ENCODE peak calls at places on chromosomes 3 and 15, in six cellular contexts. P, Z, A, M, Q and T are unnamed samples.

GRCh38 chr15:87760915-87761314 is 495.6 kb downstream of the NTRK3 start:
- DNase-seq in P (no peak), Z (no peak), A (no peak), M (no peak), Q (no peak), T (no peak)

GRCh38 chr3:112119686-112120484 is 13.2 kb downstream of the GCSAM start:
- DNase-seq in P (no peak), Z (no peak), A (peak), M (no peak), Q (no peak), T (no peak)

GRCh38 chr3:112770907-112771306 is 75.8 kb downstream of the CD200R1L start:
- DNase-seq in P (no peak), Z (no peak), A (no peak), M (no peak), Q (no peak), T (no peak)

GRCh38 chr15:96365781-96366525 is 35.5 kb downstream of the NR2F2 start:
- DNase-seq in P (no peak), Z (no peak), A (no peak), M (no peak), Q (no peak), T (no peak)

GRCh38 chr3:96354742-96355141 is 459.7 kb upstream of the EPHA6 start:
- DNase-seq in P (no peak), Z (peak), A (no peak), M (no peak), Q (no peak), T (no peak)

GRCh38 chr3:171953300-171954022 is 85.9 kb upstream of the FNDC3B start:
- DNase-seq in P (peak), Z (no peak), A (no peak), M (no peak), Q (no peak), T (no peak)

GRCh38 chr3:118810499-118811035 is 224.1 kb downstream of the IGSF11 start:
- DNase-seq in P (no peak), Z (no peak), A (no peak), M (no peak), Q (no peak), T (no peak)

GRCh38 chr3:58536501-58537411 is at the start of gene ACOX2:
- DNase-seq in P (no peak), Z (peak), A (no peak), M (no peak), Q (no peak), T (no peak)

GRCh38 chr3:66933233-66933632 is 64.9 kb upstream of the KBTBD8 start:
- DNase-seq in P (no peak), Z (no peak), A (no peak), M (no peak), Q (no peak), T (no peak)

GRCh38 chr15:100879461-100880138 is at the start of gene ALDH1A3:
- DNase-seq in P (no peak), Z (peak), A (no peak), M (peak), Q (no peak), T (no peak)

GRCh38 chr3:61985020-61985419 is 388.3 kb downstream of the FEZF2 start:
- DNase-seq in P (no peak), Z (peak), A (no peak), M (no peak), Q (no peak), T (peak)

GRCh38 chr3:88678747-88679146 is 428.7 kb upstream of the EPHA3 start:
- DNase-seq in P (no peak), Z (no peak), A (no peak), M (no peak), Q (no peak), T (no peak)

GRCh38 chr3:71629289-71630252 is 46.0 kb upstream of the FOXP1 start:
- DNase-seq in P (no peak), Z (peak), A (peak), M (no peak), Q (no peak), T (no peak)

GRCh38 chr15:90425726-90426346 is 37.8 kb downstream of the IQGAP1 start:
- DNase-seq in P (no peak), Z (peak), A (no peak), M (no peak), Q (no peak), T (no peak)

GRCh38 chr3:53084310-53085001 is 38.6 kb upstream of the SFMBT1 start:
- DNase-seq in P (peak), Z (peak), A (no peak), M (no peak), Q (no peak), T (no peak)
- H3K4me2 ChIP-seq in P (peak), Z (no peak), A (no peak), M (no peak), Q (no peak), T (no peak)

DNA sequence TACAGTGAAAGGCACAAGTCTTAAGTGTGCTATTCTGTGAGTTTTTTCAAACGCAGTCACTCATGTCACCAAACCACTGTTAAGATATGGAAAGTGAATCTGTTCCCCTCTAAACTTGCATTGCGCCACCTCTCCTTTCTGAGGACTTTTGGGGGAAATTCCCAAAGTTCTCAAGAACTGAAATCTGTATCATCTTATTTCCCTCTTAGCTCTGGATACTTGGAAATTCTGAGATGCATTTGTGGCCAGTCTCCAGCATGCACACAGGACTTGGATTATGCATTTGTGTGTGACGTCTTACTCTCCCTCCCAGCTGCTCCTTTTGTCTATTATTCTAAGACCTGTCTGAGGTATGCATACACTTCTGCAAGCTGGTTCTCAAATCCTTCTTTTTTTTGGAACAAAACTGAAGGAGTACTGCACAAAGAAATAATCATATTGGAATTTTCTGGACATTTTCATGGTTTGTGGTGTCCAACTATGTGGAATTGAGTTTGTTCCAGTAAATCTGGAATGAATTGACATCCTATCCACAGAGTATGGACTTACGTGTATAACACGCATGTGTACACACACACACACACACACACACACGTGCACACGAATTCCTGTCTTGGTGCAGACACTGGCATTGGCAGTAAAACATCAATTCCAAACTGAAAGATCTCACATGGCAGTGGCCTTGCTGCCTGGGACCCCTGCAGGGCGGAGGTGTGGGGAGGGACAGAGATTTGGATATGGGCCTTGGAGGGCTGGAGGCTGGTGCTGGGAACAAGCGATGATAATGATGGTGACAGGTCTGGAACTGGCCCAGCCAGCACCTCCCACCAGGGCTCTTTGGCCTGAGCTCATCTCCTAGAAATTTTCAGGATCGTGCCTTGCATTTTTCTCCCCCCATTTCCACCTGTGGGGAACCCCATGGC is 8.2 kb upstream of the LCTL start:
- DNase-seq in P (no peak), Z (peak), A (no peak), M (no peak), Q (no peak), T (no peak)
- H3K4me2 ChIP-seq in P (no peak), Z (peak), A (no peak), M (no peak), Q (no peak), T (no peak)

DNA sequence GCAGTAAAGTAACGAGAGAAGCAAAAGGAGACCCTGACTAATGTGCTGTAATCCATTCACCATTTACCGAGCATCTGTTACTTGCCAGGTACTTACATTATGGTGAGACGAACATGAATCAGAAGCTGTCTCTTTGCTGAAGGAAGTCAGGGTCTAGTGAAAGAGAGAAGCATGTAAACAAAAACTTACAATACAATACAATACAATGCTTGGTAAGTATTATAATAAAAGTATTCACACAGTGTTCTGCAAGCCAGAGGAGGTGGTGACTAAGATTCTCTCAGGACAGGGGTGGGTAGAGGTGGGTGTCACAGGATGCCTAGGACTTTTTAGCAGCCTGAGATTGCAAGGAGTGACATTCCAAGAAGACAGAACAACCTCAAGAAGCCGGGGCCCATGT is 50.2 kb upstream of the MGA start:
- DNase-seq in P (no peak), Z (peak), A (no peak), M (no peak), Q (no peak), T (no peak)
- H3K4me2 ChIP-seq in P (peak), Z (no peak), A (no peak), M (no peak), Q (no peak), T (no peak)

GRCh38 chr3:78519281-78519680 is 1248.5 kb downstream of the ROBO1 start:
- DNase-seq in P (no peak), Z (peak), A (no peak), M (no peak), Q (no peak), T (no peak)
- H3K4me2 ChIP-seq in P (no peak), Z (no peak), A (no peak), M (no peak), Q (no peak), T (no peak)

GRCh38 chr3:100913870-100914654 is 79.2 kb downstream of the ABI3BP start:
- DNase-seq in P (no peak), Z (peak), A (no peak), M (no peak), Q (no peak), T (no peak)

GRCh38 chr3:100912571-100912970 is 80.7 kb downstream of the ABI3BP start:
- DNase-seq in P (no peak), Z (no peak), A (no peak), M (no peak), Q (no peak), T (no peak)

GRCh38 chr3:100912976-100913375 is 80.2 kb downstream of the ABI3BP start:
- DNase-seq in P (no peak), Z (no peak), A (no peak), M (no peak), Q (no peak), T (no peak)

GRCh38 chr3:100911956-100912355 is 81.3 kb downstream of the ABI3BP start:
- DNase-seq in P (no peak), Z (no peak), A (no peak), M (no peak), Q (no peak), T (no peak)

GRCh38 chr3:100915706-100916105 is 77.5 kb downstream of the ABI3BP start:
- DNase-seq in P (no peak), Z (no peak), A (no peak), M (no peak), Q (no peak), T (no peak)
- H3K4me2 ChIP-seq in P (no peak), Z (no peak), A (no peak), M (no peak), Q (no peak), T (no peak)

GRCh38 chr3:83928903-83929302 is 1029.9 kb upstream of the CADM2 start:
- DNase-seq in P (no peak), Z (peak), A (no peak), M (no peak), Q (no peak), T (no peak)

GRCh38 chr3:83938491-83938890 is 1020.3 kb upstream of the CADM2 start:
- DNase-seq in P (no peak), Z (no peak), A (no peak), M (no peak), Q (no peak), T (no peak)

DNA sequence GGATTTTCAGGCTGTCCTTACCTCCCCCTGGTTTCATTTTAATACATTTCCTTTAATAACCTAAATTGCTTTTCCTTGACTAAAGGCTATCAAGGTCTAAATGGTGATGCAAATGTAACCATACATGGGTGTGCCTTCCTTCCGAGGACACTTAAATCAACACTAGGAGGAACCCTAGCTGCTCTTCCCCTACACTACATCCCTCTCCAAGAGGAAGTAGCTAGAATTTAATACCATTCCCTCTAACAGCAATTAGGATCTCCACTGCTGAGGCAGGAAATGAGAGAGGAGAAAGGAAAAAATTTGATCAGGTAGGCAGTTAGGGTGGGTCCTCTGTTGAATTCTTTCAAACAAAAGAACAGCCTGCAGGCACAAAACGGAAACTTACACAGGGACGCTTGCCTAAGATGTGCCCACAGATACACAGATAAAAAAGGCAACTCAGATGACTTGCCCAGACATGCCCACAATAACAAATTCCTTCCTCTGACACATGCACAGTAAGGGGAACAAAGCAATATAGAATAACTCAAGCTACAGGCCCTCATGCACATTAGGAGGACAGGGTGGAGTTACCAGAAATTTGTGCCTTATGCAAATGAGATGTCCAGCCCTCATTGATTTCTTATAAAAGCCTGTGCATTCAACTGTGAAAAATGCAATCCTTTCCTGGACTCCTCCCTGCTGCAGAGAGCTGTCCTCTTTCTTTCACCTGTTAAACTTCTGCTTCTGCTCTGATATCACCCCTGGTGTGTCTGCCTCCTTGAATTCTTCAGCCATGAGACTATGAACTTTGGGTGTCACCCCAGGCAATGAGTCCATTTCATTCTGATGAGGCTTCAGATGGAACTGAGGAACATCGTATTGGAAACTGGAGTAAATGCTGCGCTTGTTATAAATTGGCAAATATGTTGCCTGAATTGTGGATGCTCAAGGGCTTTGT is 1024.3 kb upstream of the CADM2 start:
- DNase-seq in P (peak), Z (peak), A (no peak), M (no peak), Q (no peak), T (peak)
- H3K4me2 ChIP-seq in P (no peak), Z (no peak), A (no peak), M (peak), Q (no peak), T (peak)

GRCh38 chr3:41248525-41248924 is 49.2 kb downstream of the CTNNB1 start:
- DNase-seq in P (no peak), Z (no peak), A (no peak), M (no peak), Q (no peak), T (no peak)

GRCh38 chr3:41251593-41251992 is 52.3 kb downstream of the CTNNB1 start:
- DNase-seq in P (peak), Z (no peak), A (no peak), M (no peak), Q (no peak), T (no peak)

GRCh38 chr3:41247590-41247989 is 48.3 kb downstream of the CTNNB1 start:
- DNase-seq in P (peak), Z (peak), A (no peak), M (no peak), Q (no peak), T (no peak)

GRCh38 chr3:41247055-41247454 is 47.8 kb downstream of the CTNNB1 start:
- DNase-seq in P (no peak), Z (no peak), A (no peak), M (no peak), Q (no peak), T (no peak)

DNA sequence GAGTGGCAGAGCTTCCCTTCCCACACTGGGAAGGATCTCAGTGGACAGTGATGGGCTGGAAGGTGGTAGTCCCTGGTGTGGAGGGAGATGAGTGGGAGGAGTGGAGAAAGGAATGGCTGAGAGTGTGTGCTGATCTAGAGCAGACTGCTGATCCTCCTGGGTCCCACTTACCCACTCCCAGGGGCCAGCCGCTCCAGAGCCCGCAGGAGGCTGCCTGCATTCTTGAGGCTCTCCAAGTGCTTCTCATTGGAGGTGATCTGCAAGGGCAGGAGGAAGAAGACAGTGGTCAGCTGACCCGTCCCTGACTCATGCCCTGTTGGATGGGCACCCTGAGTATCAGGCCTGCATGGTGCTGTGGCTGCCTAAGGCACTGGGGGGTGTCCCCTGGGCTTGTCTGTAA is 50.0 kb downstream of the CTNNB1 start:
- DNase-seq in P (no peak), Z (no peak), A (no peak), M (no peak), Q (no peak), T (no peak)
- H3K4me2 ChIP-seq in P (no peak), Z (no peak), A (no peak), M (no peak), Q (no peak), T (no peak)

GRCh38 chr3:196398782-196399181 is 33.4 kb downstream of the UBXN7 start:
- DNase-seq in P (no peak), Z (no peak), A (no peak), M (no peak), Q (no peak), T (no peak)

GRCh38 chr3:196400331-196400730 is 31.9 kb downstream of the UBXN7 start:
- DNase-seq in P (no peak), Z (no peak), A (no peak), M (no peak), Q (no peak), T (no peak)

GRCh38 chr3:196397941-196398340 is 34.3 kb downstream of the UBXN7 start:
- DNase-seq in P (no peak), Z (no peak), A (no peak), M (no peak), Q (no peak), T (no peak)

DNA sequence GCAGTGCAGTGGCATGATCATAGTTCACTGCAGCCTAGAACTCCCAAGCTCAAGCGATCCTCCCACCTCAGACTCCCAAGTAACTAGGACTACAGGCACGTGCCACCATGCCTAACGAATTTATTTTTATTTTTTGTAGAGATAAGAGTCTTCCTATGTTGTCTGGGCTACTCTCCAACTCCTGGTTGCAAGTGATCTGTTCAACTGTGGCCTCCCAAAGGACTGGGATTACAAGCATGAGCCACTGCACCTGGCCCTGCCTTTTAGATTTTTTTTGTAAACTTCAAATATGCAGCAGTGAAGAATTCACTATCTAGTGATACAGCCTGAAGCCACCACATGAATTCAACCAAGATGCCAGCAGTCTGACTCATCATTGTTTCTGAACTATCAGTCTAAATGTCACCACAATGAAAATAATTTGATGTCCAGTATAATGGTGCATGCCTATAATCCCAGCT is 32.7 kb downstream of the UBXN7 start:
- DNase-seq in P (peak), Z (peak), A (no peak), M (no peak), Q (no peak), T (no peak)
- H3K4me2 ChIP-seq in P (no peak), Z (no peak), A (no peak), M (peak), Q (no peak), T (no peak)

GRCh38 chr3:52013802-52014598 is 18.3 kb upstream of the RPL29 start:
- DNase-seq in P (no peak), Z (no peak), A (no peak), M (no peak), Q (no peak), T (no peak)
- H3K4me2 ChIP-seq in P (peak), Z (no peak), A (no peak), M (no peak), Q (no peak), T (no peak)

GRCh38 chr3:32399030-32399620 is 7.5 kb downstream of the CMTM7 start:
- DNase-seq in P (peak), Z (no peak), A (peak), M (peak), Q (peak), T (peak)
- H3K4me2 ChIP-seq in P (no peak), Z (no peak), A (no peak), M (no peak), Q (no peak), T (no peak)